ENCODE peak calls at places on chromosomes 7 and 10, in four cellular contexts. M, N, C and P are unnamed samples.

GRCh38 chr10:124705021-124705740 is 39.0 kb downstream of the FAM53B start:
- DNase-seq in C (no peak), N (no peak), M (no peak), P (no peak)

GRCh38 chr7:142894112-142894835 is 8.7 kb upstream of the TRPV6 start:
- DNase-seq in C (no peak), M (no peak), N (no peak), P (no peak)

GRCh38 chr10:80165173-80165572 is 32.6 kb downstream of the PLAC9 start:
- DNase-seq in M (peak), C (no peak), N (no peak), P (peak)

GRCh38 chr7:6015917-6016652 is 7.0 kb downstream of the AIMP2 start:
- DNase-seq in M (no peak), C (no peak), N (no peak), P (peak)

GRCh38 chr7:108246227-108246837 is 116.2 kb upstream of the LAMB4 start:
- DNase-seq in M (peak), C (no peak), N (peak), P (peak)

GRCh38 chr10:124977648-124978375 is 35.9 kb downstream of the ZRANB1 start:
- DNase-seq in N (no peak), M (no peak), C (no peak), P (no peak)

GRCh38 chr7:45221896-45222604 is 64.5 kb downstream of the RAMP3 start:
- DNase-seq in N (no peak), M (no peak), C (no peak), P (no peak)

GRCh38 chr7:86968618-86969017 is 90.8 kb downstream of the ELAPOR2 start:
- DNase-seq in N (no peak), C (no peak), M (no peak), P (no peak)

GRCh38 chr10:103917326-103918052 is 495 bp downstream of the STN1 start:
- DNase-seq in N (peak), M (peak), C (no peak), P (peak)

GRCh38 chr7:935321-936130 is 19.0 kb downstream of the ADAP1 start:
- DNase-seq in M (no peak), N (no peak), C (no peak), P (no peak)

GRCh38 chr7:78523903-78524302 is 725.3 kb downstream of the PHTF2 start:
- DNase-seq in C (no peak), M (no peak), N (no peak), P (no peak)

GRCh38 chr10:31701546-31701945 is 227.1 kb downstream of the ARHGAP12 start:
- DNase-seq in C (no peak), M (no peak), N (no peak), P (no peak)

GRCh38 chr10:101071266-101071884 is 9.6 kb downstream of the KAZALD1 start:
- DNase-seq in C (no peak), M (no peak), N (no peak), P (peak)

GRCh38 chr10:131251146-131251541 is 60.4 kb downstream of the TCERG1L start:
- DNase-seq in M (no peak), C (no peak), N (no peak), P (no peak)

GRCh38 chr10:49605939-49606509 is 4.1 kb upstream of the SLC18A3 start:
- DNase-seq in C (no peak), M (no peak), N (no peak), P (no peak)

GRCh38 chr10:88006261-88006660 is 142.8 kb downstream of the PTEN start:
- DNase-seq in M (no peak), N (no peak), C (no peak), P (no peak)

GRCh38 chr7:5701085-5701914 is 80.2 kb downstream of the RNF216 start:
- DNase-seq in M (no peak), N (no peak), C (no peak), P (peak)

GRCh38 chr7:132977234-132977633 is 104.7 kb downstream of the CHCHD3 start:
- DNase-seq in C (no peak), M (no peak), N (no peak), P (peak)

GRCh38 chr10:132055616-132056015 is 10.1 kb upstream of the JAKMIP3 start:
- DNase-seq in N (no peak), M (no peak), C (no peak), P (no peak)

GRCh38 chr7:106840342-106840741 is 24.7 kb upstream of the PIK3CG start:
- DNase-seq in C (no peak), M (no peak), N (no peak), P (peak)

GRCh38 chr7:71612892-71613291 is 480.9 kb downstream of the GALNT17 start:
- DNase-seq in M (no peak), C (no peak), N (no peak), P (no peak)

GRCh38 chr7:156778668-156779067 is 114.3 kb downstream of the LMBR1 start:
- DNase-seq in M (no peak), N (no peak), C (peak), P (no peak)

GRCh38 chr10:83536426-83536825 is 602.9 kb upstream of the GHITM start:
- DNase-seq in N (no peak), C (no peak), M (no peak), P (no peak)

GRCh38 chr10:61663466-61663865 is 737 bp downstream of the CABCOCO1 start:
- DNase-seq in N (no peak), M (no peak), C (no peak), P (no peak)

GRCh38 chr7:157482517-157483120 is 145.8 kb downstream of the DNAJB6 start:
- DNase-seq in M (no peak), C (no peak), N (no peak), P (no peak)

GRCh38 chr10:71761105-71761511 is 12.2 kb downstream of the VSIR start:
- DNase-seq in N (no peak), M (no peak), C (no peak), P (no peak)

GRCh38 chr10:120429395-120429794 is 27.6 kb upstream of the PLPP4 start:
- DNase-seq in M (no peak), N (no peak), C (no peak), P (no peak)
- H3K9ac ChIP-seq in M (no peak), N (no peak), C (peak), P (no peak)

DNA sequence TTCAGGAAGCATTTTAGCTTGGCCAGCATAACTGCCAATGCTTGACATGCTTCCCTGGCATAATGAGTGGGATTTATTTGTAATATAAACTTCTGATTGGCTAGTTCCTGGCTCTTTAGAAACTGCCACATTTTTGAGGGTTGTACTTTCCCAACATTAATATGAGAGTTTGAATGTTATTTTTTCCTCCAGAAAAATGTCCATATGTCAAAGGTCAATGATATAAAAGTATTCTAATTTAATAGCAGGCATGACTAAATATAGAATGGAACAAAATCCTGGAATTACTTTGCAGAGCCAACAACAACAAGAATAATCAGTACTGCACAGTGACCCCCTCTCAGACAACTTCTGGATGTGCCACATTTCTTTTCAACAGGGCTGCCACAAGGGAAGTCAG is 352.6 kb downstream of the PRPF18 start:
- DNase-seq in N (no peak), M (no peak), C (no peak), P (peak)
- TF ChIP-seq MXI1 in N (no peak), M (no peak), C (no peak), P (no peak)

GRCh38 chr10:95414016-95414830 is 123.4 kb upstream of the PDLIM1 start:
- DNase-seq in C (no peak), M (no peak), N (no peak), P (no peak)

GRCh38 chr10:95413608-95414007 is 122.8 kb upstream of the PDLIM1 start:
- DNase-seq in M (no peak), N (no peak), C (no peak), P (no peak)

GRCh38 chr10:95415631-95416031 is 124.8 kb upstream of the PDLIM1 start:
- DNase-seq in N (no peak), C (no peak), M (no peak), P (no peak)

GRCh38 chr10:95416270-95416669 is 125.5 kb upstream of the PDLIM1 start:
- DNase-seq in C (no peak), N (no peak), M (no peak), P (no peak)

GRCh38 chr10:95414844-95415545 is 124.2 kb upstream of the PDLIM1 start:
- DNase-seq in C (no peak), N (no peak), M (no peak), P (no peak)
- H3K9ac ChIP-seq in C (no peak), N (no peak), M (no peak), P (no peak)

GRCh38 chr10:66882271-66882670 is 43.6 kb upstream of the LRRTM3 start:
- DNase-seq in N (no peak), M (no peak), C (no peak), P (no peak)
- TF ChIP-seq MXI1 in N (no peak), M (no peak), C (no peak), P (no peak)

GRCh38 chr10:4645836-4646235 is 180.2 kb upstream of the AKR1E2 start:
- DNase-seq in C (no peak), M (no peak), N (no peak), P (no peak)

GRCh38 chr10:4646546-4646945 is 179.5 kb upstream of the AKR1E2 start:
- DNase-seq in N (no peak), M (no peak), C (no peak), P (peak)

GRCh38 chr10:4648968-4649367 is 177.0 kb upstream of the AKR1E2 start:
- DNase-seq in C (no peak), M (no peak), N (no peak), P (no peak)

GRCh38 chr10:4650109-4650508 is 175.9 kb upstream of the AKR1E2 start:
- DNase-seq in N (no peak), C (no peak), M (no peak), P (peak)

GRCh38 chr10:4647138-4647785 is 178.7 kb upstream of the AKR1E2 start:
- DNase-seq in M (no peak), C (no peak), N (no peak), P (peak)
- H3K9ac ChIP-seq in M (no peak), C (no peak), N (no peak), P (no peak)